ENCODE peak calls at places on chromosomes 5 and 9, in seven cellular contexts. One of them, this sample, is unnamed.

GRCh38 chr9:14383296-14383695 is 69.4 kb upstream of the NFIB start:
- DNase-seq in GM23338: no peak
- DNase-seq in GM23248: peak; percentile 64
- DNase-seq in MM.1S: no peak
- DNase-seq in hepatocyte: no peak
- DNase-seq in neural progenitor cell: no peak
- DNase-seq in HCT116: no peak
- DNase-seq in this sample: no peak

GRCh38 chr5:5353681-5354080 is 68.8 kb upstream of the ICE1 start:
- DNase-seq in HCT116: no peak
- DNase-seq in neural progenitor cell: no peak
- DNase-seq in hepatocyte: no peak
- DNase-seq in GM23338: peak; percentile 46
- DNase-seq in MM.1S: no peak
- DNase-seq in GM23248: no peak
- DNase-seq in this sample: no peak

GRCh38 chr9:135288054-135288453 is 191.5 kb upstream of the PPP1R26 start:
- DNase-seq in GM23248: no peak
- DNase-seq in HCT116: no peak
- DNase-seq in GM23338: no peak
- DNase-seq in neural progenitor cell: no peak
- DNase-seq in hepatocyte: no peak
- DNase-seq in MM.1S: no peak
- DNase-seq in this sample: no peak

GRCh38 chr9:131361202-131361833 is 32.6 kb upstream of the PRRC2B start:
- DNase-seq in hepatocyte: peak; percentile 57
- DNase-seq in HCT116: no peak
- DNase-seq in GM23338: no peak
- DNase-seq in MM.1S: no peak
- DNase-seq in neural progenitor cell: no peak
- DNase-seq in GM23248: no peak
- DNase-seq in this sample: no peak

GRCh38 chr5:82584631-82585030 is 306.5 kb upstream of the RPS23 start:
- DNase-seq in HCT116: no peak
- DNase-seq in GM23338: no peak
- DNase-seq in neural progenitor cell: no peak
- DNase-seq in MM.1S: no peak
- DNase-seq in GM23248: no peak
- DNase-seq in hepatocyte: no peak
- DNase-seq in this sample: no peak

GRCh38 chr5:153974131-153974812 is 64.4 kb downstream of the FAM114A2 start:
- DNase-seq in hepatocyte: peak; percentile 67
- DNase-seq in GM23338: peak; percentile 79
- DNase-seq in MM.1S: peak; percentile 64
- DNase-seq in HCT116: peak; percentile 18
- DNase-seq in neural progenitor cell: peak; percentile 60
- DNase-seq in GM23248: peak; percentile 71
- DNase-seq in this sample: peak; percentile 69

GRCh38 chr5:154191467-154192261 is 1.1 kb downstream of the GALNT10 start:
- DNase-seq in GM23248: peak; percentile 70
- DNase-seq in MM.1S: no peak
- DNase-seq in HCT116: no peak
- DNase-seq in neural progenitor cell: no peak
- DNase-seq in GM23338: no peak
- DNase-seq in hepatocyte: peak; percentile 24
- DNase-seq in this sample: no peak

GRCh38 chr5:60843693-60844428 is at the start of gene ELOVL7:
- DNase-seq in GM23248: peak; percentile 51
- DNase-seq in MM.1S: peak; percentile 90
- DNase-seq in HCT116: peak; percentile 66
- DNase-seq in GM23338: peak; percentile 94
- DNase-seq in hepatocyte: peak; percentile 94
- DNase-seq in neural progenitor cell: peak; percentile 94
- DNase-seq in this sample: peak; percentile 35

GRCh38 chr9:70564464-70565190 is 150.2 kb upstream of the KLF9 start:
- DNase-seq in hepatocyte: no peak
- DNase-seq in GM23248: no peak
- DNase-seq in GM23338: no peak
- DNase-seq in neural progenitor cell: peak; percentile 21
- DNase-seq in MM.1S: no peak
- DNase-seq in HCT116: no peak
- DNase-seq in this sample: no peak

GRCh38 chr9:14670718-14671117 is 22.5 kb downstream of the ZDHHC21 start:
- DNase-seq in HCT116: no peak
- DNase-seq in GM23338: no peak
- DNase-seq in neural progenitor cell: no peak
- DNase-seq in GM23248: peak; percentile 55
- DNase-seq in hepatocyte: no peak
- DNase-seq in MM.1S: no peak
- DNase-seq in this sample: peak; percentile 34

GRCh38 chr9:126234681-126235349 is 91.8 kb upstream of the MVB12B start:
- DNase-seq in hepatocyte: no peak
- DNase-seq in HCT116: no peak
- DNase-seq in MM.1S: no peak
- DNase-seq in GM23338: no peak
- DNase-seq in neural progenitor cell: no peak
- DNase-seq in GM23248: no peak
- DNase-seq in this sample: no peak

GRCh38 chr5:31283326-31283725 is 89.8 kb downstream of the CDH6 start:
- DNase-seq in GM23338: no peak
- DNase-seq in MM.1S: no peak
- DNase-seq in HCT116: no peak
- DNase-seq in neural progenitor cell: no peak
- DNase-seq in hepatocyte: no peak
- DNase-seq in GM23248: no peak
- DNase-seq in this sample: no peak

GRCh38 chr9:27192291-27192960 is 83.4 kb downstream of the TEK start:
- DNase-seq in neural progenitor cell: no peak
- DNase-seq in MM.1S: no peak
- DNase-seq in hepatocyte: no peak
- DNase-seq in GM23338: no peak
- DNase-seq in GM23248: no peak
- DNase-seq in HCT116: no peak
- DNase-seq in this sample: no peak

GRCh38 chr9:124251605-124252366 is 6.0 kb upstream of the NEK6 start:
- DNase-seq in GM23248: no peak
- DNase-seq in GM23338: no peak
- DNase-seq in hepatocyte: no peak
- DNase-seq in neural progenitor cell: no peak
- DNase-seq in MM.1S: no peak
- DNase-seq in HCT116: no peak
- DNase-seq in this sample: peak; percentile 68

GRCh38 chr9:110328763-110329162 is 8.9 kb downstream of the TXNDC8 start:
- DNase-seq in GM23248: no peak
- DNase-seq in MM.1S: no peak
- DNase-seq in hepatocyte: no peak
- DNase-seq in neural progenitor cell: no peak
- DNase-seq in HCT116: no peak
- DNase-seq in GM23338: no peak
- DNase-seq in this sample: no peak
- TF ChIP-seq EZH2phosphoT487 in GM23248: no peak
- TF ChIP-seq EZH2phosphoT487 in MM.1S: no peak
- TF ChIP-seq EZH2phosphoT487 in hepatocyte: no peak
- TF ChIP-seq EZH2phosphoT487 in neural progenitor cell: no peak
- TF ChIP-seq EZH2phosphoT487 in HCT116: no peak
- TF ChIP-seq EZH2phosphoT487 in GM23338: no peak
- TF ChIP-seq EZH2phosphoT487 in this sample: no peak

GRCh38 chr9:87533291-87533690 is 35.6 kb downstream of the DAPK1 start:
- DNase-seq in HCT116: no peak
- DNase-seq in GM23248: no peak
- DNase-seq in hepatocyte: no peak
- DNase-seq in neural progenitor cell: no peak
- DNase-seq in GM23338: no peak
- DNase-seq in MM.1S: no peak
- DNase-seq in this sample: no peak
- H3K4me1 ChIP-seq in HCT116: no peaks in the 10 kb centered on the region
- H3K4me1 ChIP-seq in GM23248: no peaks in the 10 kb centered on the region
- H3K4me1 ChIP-seq in hepatocyte: no peaks in the 10 kb centered on the region
- H3K4me1 ChIP-seq in neural progenitor cell: peaks cover 29% of the 10 kb centered on the region
- H3K4me1 ChIP-seq in GM23338: peaks cover 47% of the 10 kb centered on the region
- H3K4me1 ChIP-seq in MM.1S: no peaks in the 10 kb centered on the region
- H3K4me1 ChIP-seq in this sample: no peaks in the 10 kb centered on the region

GRCh38 chr5:171318026-171318425 is 9.0 kb downstream of the TLX3 start:
- DNase-seq in MM.1S: no peak
- DNase-seq in HCT116: no peak
- DNase-seq in GM23338: peak; percentile 80
- DNase-seq in hepatocyte: no peak
- DNase-seq in GM23248: no peak
- DNase-seq in neural progenitor cell: peak; percentile 60
- DNase-seq in this sample: no peak

GRCh38 chr5:171315925-171316257 is 6.8 kb downstream of the TLX3 start:
- DNase-seq in GM23338: no peak
- DNase-seq in GM23248: no peak
- DNase-seq in neural progenitor cell: no peak
- DNase-seq in hepatocyte: no peak
- DNase-seq in MM.1S: no peak
- DNase-seq in HCT116: no peak
- DNase-seq in this sample: no peak

GRCh38 chr5:171317225-171317624 is 8.2 kb downstream of the TLX3 start:
- DNase-seq in hepatocyte: no peak
- DNase-seq in GM23338: no peak
- DNase-seq in GM23248: no peak
- DNase-seq in MM.1S: no peak
- DNase-seq in neural progenitor cell: peak; percentile 10
- DNase-seq in HCT116: no peak
- DNase-seq in this sample: no peak

GRCh38 chr5:171315386-171315891 is 6.4 kb downstream of the TLX3 start:
- DNase-seq in hepatocyte: no peak
- DNase-seq in GM23248: no peak
- DNase-seq in GM23338: peak; percentile 59
- DNase-seq in MM.1S: no peak
- DNase-seq in HCT116: no peak
- DNase-seq in neural progenitor cell: peak; percentile 45
- DNase-seq in this sample: no peak

DNA sequence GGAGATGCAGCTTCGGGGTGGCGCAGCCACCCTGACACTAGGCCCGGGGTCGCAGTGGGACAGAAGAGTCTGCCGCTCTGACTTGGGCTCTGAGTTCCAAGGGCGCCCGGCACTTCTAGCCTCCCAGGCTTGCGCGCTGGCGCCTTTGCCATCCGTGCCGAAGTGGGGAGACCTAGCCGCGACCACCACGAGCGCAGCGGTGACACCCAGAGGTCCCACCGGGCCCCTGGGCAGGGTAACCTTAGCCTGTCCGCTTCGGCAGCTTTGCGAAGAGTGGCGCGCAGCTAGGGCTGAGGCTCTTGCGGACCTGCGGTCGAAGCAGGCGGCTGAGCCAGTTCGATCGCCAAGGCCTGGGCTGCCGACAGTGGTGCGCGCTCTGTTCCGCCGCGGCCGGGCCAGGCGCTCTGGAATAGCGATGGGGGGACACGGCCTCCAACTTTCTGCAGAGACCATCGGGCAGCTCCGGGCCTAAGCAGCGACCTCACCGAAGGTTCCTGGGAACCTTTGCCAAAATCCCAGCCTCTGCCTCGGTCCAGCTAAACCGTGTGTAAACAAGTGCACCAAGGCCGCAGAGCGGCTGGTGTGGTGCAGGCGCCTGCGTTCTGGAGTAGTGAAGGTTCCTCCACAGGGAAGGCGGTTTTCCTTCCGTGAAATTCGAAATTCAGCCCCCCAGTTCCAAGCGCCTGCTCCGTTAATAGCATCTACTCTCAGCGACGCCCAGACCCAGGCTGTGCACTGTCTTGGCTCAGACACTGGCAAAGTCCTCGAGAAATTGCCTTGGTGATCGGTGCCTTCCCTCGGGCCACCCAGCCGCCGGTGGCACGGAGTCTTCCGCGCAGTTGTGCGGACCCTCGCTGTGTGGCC is 7.4 kb downstream of the TLX3 start:
- DNase-seq in MM.1S: no peak
- DNase-seq in GM23248: no peak
- DNase-seq in hepatocyte: no peak
- DNase-seq in neural progenitor cell: peak; percentile 74
- DNase-seq in HCT116: no peak
- DNase-seq in GM23338: peak; percentile 67
- DNase-seq in this sample: no peak
- TF ChIP-seq EZH2 in MM.1S: no peak
- TF ChIP-seq EZH2 in GM23248: no peak
- TF ChIP-seq EZH2 in hepatocyte: peak; percentile 99
- TF ChIP-seq EZH2 in neural progenitor cell: peak; percentile 90
- TF ChIP-seq EZH2 in HCT116: no peak
- TF ChIP-seq EZH2 in GM23338: peak; percentile 79
- TF ChIP-seq EZH2 in this sample: no peak

DNA sequence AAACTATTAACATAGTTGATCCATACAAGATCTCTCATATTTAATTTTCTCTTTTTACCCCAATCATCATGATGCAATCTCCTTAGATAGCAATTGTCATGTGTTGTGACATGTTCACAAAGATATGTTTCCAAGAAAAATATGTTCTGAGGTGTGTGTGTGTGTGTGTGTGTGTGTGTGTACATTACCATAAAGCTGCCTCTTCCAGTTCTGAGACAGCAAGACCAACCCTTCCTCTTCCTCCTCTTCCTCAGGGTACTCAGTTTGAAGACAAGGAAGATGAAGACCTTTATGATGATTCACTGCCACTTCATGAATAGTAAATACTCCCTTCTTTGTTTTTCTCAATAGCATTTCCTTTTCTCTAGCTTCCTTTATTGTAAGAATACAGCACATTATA is 303.3 kb upstream of the PRDM9 start:
- DNase-seq in MM.1S: no peak
- DNase-seq in neural progenitor cell: no peak
- DNase-seq in GM23248: no peak
- DNase-seq in hepatocyte: no peak
- DNase-seq in HCT116: no peak
- DNase-seq in GM23338: no peak
- DNase-seq in this sample: no peak
- TF ChIP-seq EZH2phosphoT487 in MM.1S: no peak
- TF ChIP-seq EZH2phosphoT487 in neural progenitor cell: no peak
- TF ChIP-seq EZH2phosphoT487 in GM23248: no peak
- TF ChIP-seq EZH2phosphoT487 in hepatocyte: no peak
- TF ChIP-seq EZH2phosphoT487 in HCT116: no peak
- TF ChIP-seq EZH2phosphoT487 in GM23338: no peak
- TF ChIP-seq EZH2phosphoT487 in this sample: no peak

DNA sequence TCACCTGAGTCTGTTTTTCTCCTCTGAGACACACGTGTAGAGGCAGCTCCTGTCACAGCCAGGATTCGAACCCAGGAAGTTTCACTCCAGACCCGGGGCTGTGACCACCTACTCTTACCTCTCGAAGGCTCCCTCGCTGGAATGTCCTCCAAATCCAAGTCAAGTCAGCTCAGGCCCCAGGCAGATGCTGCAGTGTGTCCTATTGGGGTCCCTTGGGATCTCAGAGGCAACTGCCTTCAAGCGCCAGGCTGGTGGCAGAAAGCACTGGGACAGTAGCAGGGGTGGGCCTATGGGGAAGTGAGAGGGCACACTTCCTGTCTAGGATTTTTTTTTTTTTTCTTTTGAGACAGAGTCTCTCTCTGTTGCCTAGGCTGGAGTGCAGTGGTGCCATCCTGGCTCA is 762 bp upstream of the ST6GALNAC4 start:
- DNase-seq in MM.1S: peak; percentile 40
- DNase-seq in GM23338: no peak
- DNase-seq in neural progenitor cell: no peak
- DNase-seq in HCT116: no peak
- DNase-seq in GM23248: no peak
- DNase-seq in hepatocyte: no peak
- DNase-seq in this sample: no peak
- H3K4me1 ChIP-seq in MM.1S: peaks cover 43% of the 10 kb centered on the region
- H3K4me1 ChIP-seq in GM23338: peaks cover 8% of the 10 kb centered on the region
- H3K4me1 ChIP-seq in neural progenitor cell: no peaks in the 10 kb centered on the region
- H3K4me1 ChIP-seq in HCT116: peaks cover 52% of the 10 kb centered on the region
- H3K4me1 ChIP-seq in GM23248: peaks cover 36% of the 10 kb centered on the region
- H3K4me1 ChIP-seq in hepatocyte: peaks cover 18% of the 10 kb centered on the region
- H3K4me1 ChIP-seq in this sample: peaks cover 41% of the 10 kb centered on the region

This sample was measured in PC-3.